ENCODE peak calls at places on chromosomes 13 and 19, in seven cellular contexts. T is fibroblast of gingiva; S is H1; C is AG04450; X is mesothelial cell of epicardium; G is activated gamma-delta T cell treated with anti-CD3 and anti-CD28 coated beads, Interleukin-2, amount 50 U/mL, for 16 hours; V is NAMALWA. Q is an unnamed sample.

GRCh38 chr19:48283908-48284307 is 14.0 kb downstream of the ZNF114 start:
- DNase-seq in T (no peak), S (no peak), C (peak), X (no peak), G (no peak), V (no peak), Q (no peak)

GRCh38 chr13:110109140-110109783 is 197.7 kb downstream of the COL4A1 start:
- DNase-seq in T (no peak), S (no peak), C (no peak), X (no peak), G (no peak), V (no peak), Q (no peak)

GRCh38 chr13:30464496-30465351 is 1.0 kb downstream of the HMGB1 start:
- DNase-seq in T (peak), S (no peak), C (peak), X (peak), G (peak), V (peak), Q (no peak)

GRCh38 chr13:54029226-54029625 is 1000.6 kb downstream of the OLFM4 start:
- DNase-seq in T (no peak), S (peak), C (no peak), X (no peak), G (no peak), V (peak), Q (no peak)

GRCh38 chr13:112725346-112726017 is 35.6 kb downstream of the ATP11A start:
- DNase-seq in T (no peak), S (no peak), C (no peak), X (no peak), G (no peak), V (no peak), Q (no peak)

GRCh38 chr19:35780058-35780457 is 4.7 kb downstream of the ARHGAP33 start:
- DNase-seq in T (no peak), S (no peak), C (no peak), X (no peak), G (no peak), V (no peak), Q (no peak)

GRCh38 chr19:55115446-55116065 is 1.9 kb downstream of the PPP1R12C start:
- DNase-seq in T (no peak), S (no peak), C (no peak), X (no peak), G (no peak), V (no peak), Q (no peak)

GRCh38 chr19:51830263-51830662 is 35.3 kb downstream of the FPR3 start:
- DNase-seq in T (no peak), S (no peak), C (no peak), X (no peak), G (no peak), V (peak), Q (no peak)

GRCh38 chr13:97384366-97384765 is 49.6 kb upstream of the RAP2A start:
- DNase-seq in T (no peak), S (no peak), C (no peak), X (no peak), G (no peak), V (no peak), Q (no peak)

GRCh38 chr19:32837531-32837930 is 32.0 kb downstream of the SLC7A9 start:
- DNase-seq in T (no peak), S (no peak), C (no peak), X (no peak), G (no peak), V (no peak), Q (no peak)

GRCh38 chr13:114319441-114319871 is 5.2 kb downstream of the CHAMP1 start:
- DNase-seq in T (peak), S (no peak), C (peak), X (no peak), G (no peak), V (no peak), Q (no peak)

GRCh38 chr19:48826606-48827020 is 9.7 kb downstream of the HSD17B14 start:
- DNase-seq in T (no peak), S (no peak), C (no peak), X (no peak), G (no peak), V (no peak), Q (no peak)

GRCh38 chr19:4749870-4750269 is 26.2 kb upstream of the DPP9 start:
- DNase-seq in T (no peak), S (no peak), C (no peak), X (no peak), G (no peak), V (no peak), Q (no peak)

GRCh38 chr19:7348587-7349230 is at the start of gene ARHGEF18:
- DNase-seq in T (no peak), S (no peak), C (no peak), X (no peak), G (no peak), V (peak), Q (no peak)

GRCh38 chr13:51614350-51614786 is 30.1 kb downstream of the WDFY2 start:
- DNase-seq in T (peak), S (no peak), C (no peak), X (no peak), G (peak), V (peak), Q (no peak)

GRCh38 chr19:3456925-3457530 is 23.3 kb downstream of the SMIM24 start:
- DNase-seq in T (no peak), S (no peak), C (no peak), X (no peak), G (no peak), V (no peak), Q (no peak)

GRCh38 chr19:35715981-35716734 is 1.6 kb upstream of the KMT2B start:
- DNase-seq in T (peak), S (no peak), C (no peak), X (peak), G (no peak), V (no peak), Q (no peak)

GRCh38 chr19:16019691-16020448 is 56.4 kb upstream of the TPM4 start:
- DNase-seq in T (no peak), S (no peak), C (no peak), X (no peak), G (no peak), V (no peak), Q (no peak)

GRCh38 chr13:37313383-37313782 is 207.9 kb upstream of the CSNK1A1L start:
- DNase-seq in T (peak), S (no peak), C (peak), X (no peak), G (no peak), V (no peak), Q (no peak)

GRCh38 chr13:39250440-39250839 is 212.2 kb downstream of the NHLRC3 start:
- DNase-seq in T (no peak), S (no peak), C (no peak), X (no peak), G (no peak), V (no peak), Q (no peak)

GRCh38 chr13:112332727-112333126 is 43.4 kb upstream of the SPACA7 start:
- DNase-seq in T (no peak), S (no peak), C (no peak), X (no peak), G (no peak), V (no peak), Q (no peak)

GRCh38 chr13:98900442-98900841 is 77.4 kb downstream of the DOCK9 start:
- DNase-seq in T (no peak), S (no peak), C (no peak), X (no peak), G (no peak), V (no peak), Q (no peak)

GRCh38 chr13:40348096-40348679 is 318.3 kb downstream of the FOXO1 start:
- DNase-seq in T (no peak), S (no peak), C (no peak), X (no peak), G (no peak), V (no peak), Q (no peak)

GRCh38 chr13:73059460-73060250 is 850 bp downstream of the KLF5 start:
- DNase-seq in T (peak), S (no peak), C (no peak), X (peak), G (peak), V (no peak), Q (no peak)

GRCh38 chr19:48568345-48568886 is 16.4 kb downstream of the SULT2B1 start:
- DNase-seq in T (peak), S (no peak), C (peak), X (peak), G (no peak), V (no peak), Q (no peak)

GRCh38 chr19:41588497-41589209 is 12.7 kb downstream of the CEACAM21 start:
- DNase-seq in T (no peak), S (no peak), C (no peak), X (no peak), G (no peak), V (peak), Q (no peak)

GRCh38 chr13:83941669-83942335 is 59.5 kb upstream of the SLITRK1 start:
- DNase-seq in T (no peak), S (no peak), C (no peak), X (no peak), G (no peak), V (no peak), Q (peak)

GRCh38 chr13:47288546-47288945 is 391.7 kb upstream of the HTR2A start:
- DNase-seq in T (no peak), S (no peak), C (no peak), X (no peak), G (no peak), V (no peak), Q (no peak)

GRCh38 chr13:76812206-76812882 is 73.9 kb downstream of the KCTD12 start:
- DNase-seq in T (peak), S (no peak), C (no peak), X (no peak), G (no peak), V (no peak), Q (no peak)

GRCh38 chr13:80787604-80788003 is 446.7 kb upstream of the SPRY2 start:
- DNase-seq in T (no peak), S (no peak), C (no peak), X (no peak), G (no peak), V (no peak), Q (no peak)

GRCh38 chr13:40445557-40445990 is 220.9 kb downstream of the FOXO1 start:
- DNase-seq in T (no peak), S (no peak), C (no peak), X (no peak), G (no peak), V (peak), Q (no peak)

GRCh38 chr13:25844559-25845434 is 207.0 kb downstream of the SHISA2 start:
- DNase-seq in T (peak), S (no peak), C (no peak), X (no peak), G (no peak), V (no peak), Q (no peak)

GRCh38 chr13:46909037-46909436 is 12.2 kb upstream of the HTR2A start:
- DNase-seq in T (no peak), S (no peak), C (no peak), X (no peak), G (no peak), V (no peak), Q (no peak)

GRCh38 chr13:89969996-89970709 is 1377.3 kb upstream of the MIR17HG start:
- DNase-seq in T (no peak), S (no peak), C (no peak), X (no peak), G (no peak), V (no peak), Q (no peak)

GRCh38 chr19:958967-959685 is 25.0 kb upstream of the WDR18 start:
- DNase-seq in T (no peak), S (no peak), C (no peak), X (no peak), G (no peak), V (no peak), Q (no peak)

GRCh38 chr13:52405767-52406494 is at the start of gene THSD1:
- DNase-seq in T (peak), S (no peak), C (no peak), X (peak), G (no peak), V (no peak), Q (no peak)

GRCh38 chr13:52459668-52460067 is 4.4 kb downstream of the CKAP2 start:
- DNase-seq in T (peak), S (no peak), C (peak), X (no peak), G (no peak), V (no peak), Q (no peak)

GRCh38 chr19:3366104-3366760 is at the start of gene NFIC:
- DNase-seq in T (peak), S (no peak), C (no peak), X (no peak), G (peak), V (no peak), Q (no peak)